ENCODE peak calls at places on chromosome 19, in seven cellular contexts. Q is thoracic aorta, M is body of pancreas, R is breast epithelium, W is PC-3, F is foreskin keratinocyte, X is hepatocyte. Y is an unnamed sample.
A peak's percentile ranks its signal among the peaks of the same experiment; 100 is the strongest.

GRCh38 chr19:30419581-30420180 is 47.5 kb downstream of the ZNF536 start:
- DNase-seq in Q (no peak), M (no peak), R (no peak), W (no peak), F (no peak), X (no peak), Y (peak; percentile 90)

GRCh38 chr19:44738603-44739585 is 9.6 kb upstream of the BCL3 start:
- DNase-seq in Q (no peak), M (peak; percentile 68), R (no peak), W (no peak), F (no peak), X (peak; percentile 69), Y (no peak)

GRCh38 chr19:54551293-54551692 is 22.3 kb upstream of the LILRA2 start:
- DNase-seq in Q (no peak), M (no peak), R (no peak), W (no peak), F (no peak), X (no peak), Y (no peak)

GRCh38 chr19:12833747-12834417 is 497 bp downstream of the RTBDN start:
- DNase-seq in Q (no peak), M (peak; percentile 45), R (no peak), W (peak; percentile 39), F (no peak), X (peak; percentile 56), Y (no peak)

GRCh38 chr19:29923653-29924052 is 18.4 kb upstream of the URI1 start:
- DNase-seq in Q (no peak), M (no peak), R (no peak), W (no peak), F (no peak), X (no peak), Y (no peak)

GRCh38 chr19:14400913-14401312 is 18.2 kb downstream of the DDX39A start:
- DNase-seq in Q (no peak), M (no peak), R (no peak), W (no peak), F (no peak), X (no peak), Y (no peak)

GRCh38 chr19:23401086-23401485 is 5.8 kb upstream of the ZNF91 start:
- DNase-seq in Q (no peak), M (no peak), R (no peak), W (no peak), F (no peak), X (no peak), Y (no peak)

GRCh38 chr19:33393286-33394005 is 19.9 kb downstream of the CEBPG start:
- DNase-seq in Q (no peak), M (peak; percentile 10), R (no peak), W (no peak), F (no peak), X (no peak), Y (no peak)

GRCh38 chr19:54147676-54148075 is 10.1 kb downstream of the CNOT3 start:
- DNase-seq in Q (no peak), M (no peak), R (no peak), W (no peak), F (no peak), X (no peak), Y (no peak)

GRCh38 chr19:14425696-14426138 is 6.6 kb upstream of the DDX39A start:
- DNase-seq in Q (no peak), M (no peak), R (no peak), W (no peak), F (no peak), X (no peak), Y (no peak)

GRCh38 chr19:51473009-51473707 is 5.2 kb upstream of the CEACAM18 start:
- DNase-seq in Q (peak; percentile 38), M (peak; percentile 83), R (peak; percentile 61), W (peak; percentile 93), F (no peak), X (peak; percentile 80), Y (peak; percentile 64)

GRCh38 chr19:42274065-42274682 is 5.1 kb downstream of the CIC start:
- DNase-seq in Q (no peak), M (no peak), R (no peak), W (no peak), F (no peak), X (peak; percentile 6), Y (no peak)
- H3K27ac ChIP-seq in Q (no peak overlapping the region), M (no peak overlapping the region), R (peak overlapping the region; percentile 97), W (no peak overlapping the region), F (no peak overlapping the region), X (no peak overlapping the region), Y (no peak overlapping the region)

GRCh38 chr19:42150940-42151339 is 18.7 kb upstream of the POU2F2 start:
- DNase-seq in Q (no peak), M (no peak), R (no peak), W (no peak), F (no peak), X (no peak), Y (no peak)
- H3K27me3 ChIP-seq in Q (no peaks in the 10 kb centered on the region), M (no peaks in the 10 kb centered on the region), R (peaks cover 34% of the 10 kb centered on the region), W (no peaks in the 10 kb centered on the region), F (peaks cover 73% of the 10 kb centered on the region), X (peaks cover 55% of the 10 kb centered on the region), Y (no peaks in the 10 kb centered on the region)

GRCh38 chr19:50387868-50388245 is 3.7 kb downstream of the POLD1 start:
- DNase-seq in Q (no peak), M (no peak), R (no peak), W (no peak), F (no peak), X (no peak), Y (no peak)

GRCh38 chr19:50387176-50387867 is 3.2 kb downstream of the POLD1 start:
- DNase-seq in Q (no peak), M (no peak), R (no peak), W (no peak), F (no peak), X (no peak), Y (peak; percentile 61)

GRCh38 chr19:50392759-50393158 is 8.6 kb downstream of the POLD1 start:
- DNase-seq in Q (no peak), M (no peak), R (no peak), W (no peak), F (no peak), X (no peak), Y (no peak)
- TF ChIP-seq CTCF in Q (no peak), M (no peak), R (no peak), W (no peak), F (no peak), X (no peak), Y (no peak)

GRCh38 chr19:28544451-28545261 is 668.3 kb downstream of the UQCRFS1 start:
- DNase-seq in Q (no peak), M (no peak), R (no peak), W (no peak), F (no peak), X (no peak), Y (no peak)
- H3K27ac ChIP-seq in Q (no peak overlapping the region), M (no peak overlapping the region), R (no peak overlapping the region), W (no peak overlapping the region), F (no peak overlapping the region), X (no peak overlapping the region), Y (no peak overlapping the region)

GRCh38 chr19:58037927-58038687 is 4.3 kb downstream of the ZSCAN1 start:
- DNase-seq in Q (no peak), M (no peak), R (no peak), W (no peak), F (no peak), X (no peak), Y (no peak)
- H3K27me3 ChIP-seq in Q (no peaks in the 10 kb centered on the region), M (no peaks in the 10 kb centered on the region), R (peaks cover 10% of the 10 kb centered on the region), W (no peaks in the 10 kb centered on the region), F (peaks cover 4% of the 10 kb centered on the region), X (no peaks in the 10 kb centered on the region), Y (no peaks in the 10 kb centered on the region)

DNA sequence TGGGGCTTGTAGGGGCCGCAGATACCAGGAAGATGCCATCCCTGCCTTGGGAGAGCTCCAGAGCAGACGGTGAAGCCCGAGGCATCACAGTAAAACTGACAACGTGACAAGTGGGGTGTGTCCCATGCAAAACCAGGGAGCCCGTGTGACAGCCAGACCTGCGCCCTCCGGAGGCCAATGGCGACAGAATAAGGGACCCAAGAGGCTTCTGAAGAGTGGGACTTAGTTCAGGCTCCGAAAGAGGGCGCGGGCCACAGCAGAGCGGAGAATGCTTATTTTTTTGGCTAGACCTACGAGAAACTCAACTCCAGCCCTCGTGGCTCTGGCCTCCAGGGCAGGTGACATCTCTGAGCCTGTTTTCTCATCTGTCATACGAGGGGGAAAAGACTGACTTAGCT is 23.1 kb downstream of the DPP9 start:
- DNase-seq in Q (no peak), M (no peak), R (no peak), W (no peak), F (no peak), X (no peak), Y (no peak)
- TF ChIP-seq CTCF in Q (no peak), M (no peak), R (no peak), W (peak; percentile 30), F (peak; percentile 26), X (no peak), Y (no peak)

GRCh38 chr19:5967571-5967970 is 10.4 kb downstream of the RANBP3 start:
- DNase-seq in Q (no peak), M (no peak), R (no peak), W (no peak), F (no peak), X (no peak), Y (no peak)

GRCh38 chr19:5967994-5968430 is 9.9 kb downstream of the RANBP3 start:
- DNase-seq in Q (no peak), M (peak; percentile 80), R (peak; percentile 56), W (peak; percentile 81), F (peak; percentile 51), X (peak; percentile 88), Y (peak; percentile 70)

GRCh38 chr19:5966215-5966614 is 11.7 kb downstream of the RANBP3 start:
- DNase-seq in Q (no peak), M (no peak), R (no peak), W (no peak), F (no peak), X (peak; percentile 72), Y (no peak)

GRCh38 chr19:5968431-5969373 is 9.2 kb downstream of the RANBP3 start:
- DNase-seq in Q (no peak), M (peak; percentile 64), R (no peak), W (no peak), F (peak; percentile 63), X (no peak), Y (no peak)

DNA sequence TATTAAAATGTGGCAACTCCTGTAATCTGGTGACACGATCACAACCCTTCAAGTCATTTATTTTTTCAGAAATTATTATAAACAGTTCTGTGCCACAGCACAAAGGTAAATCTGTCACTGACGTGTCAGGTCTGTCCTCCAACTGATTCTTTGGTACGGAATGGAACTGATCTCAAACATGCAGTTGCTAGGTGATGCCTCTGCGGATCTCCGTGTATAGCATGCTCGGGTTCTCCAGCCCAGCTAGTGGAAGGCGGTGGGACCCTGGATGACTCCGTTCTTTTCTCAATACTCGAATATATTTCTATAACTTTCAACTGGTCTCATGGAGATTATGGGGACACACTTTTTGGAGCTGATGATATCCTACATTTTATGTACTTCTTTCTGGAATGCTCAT is 11.0 kb downstream of the RANBP3 start:
- DNase-seq in Q (no peak), M (no peak), R (no peak), W (no peak), F (no peak), X (no peak), Y (no peak)
- H3K27ac ChIP-seq in Q (no peak overlapping the region), M (peak overlapping the region; percentile 88), R (no peak overlapping the region), W (no peak overlapping the region), F (no peak overlapping the region), X (peak overlapping the region; percentile 54), Y (peak overlapping the region; percentile 95)